ENCODE peak calls at places on chromosome 14, in five cellular contexts. One of them, this sample, is unnamed.

GRCh38 chr14:36713960-36714703 is 52.5 kb downstream of the PAX9 start:
- ATAC-seq in HepG2: no peak
- ATAC-seq in upper lobe of left lung: no peak
- ATAC-seq in K562: no peak
- ATAC-seq in GM12878: no peak
- ATAC-seq in this sample: no peak

GRCh38 chr14:59631237-59631636 is 54.6 kb upstream of the CCDC175 start:
- ATAC-seq in HepG2: peak; percentile 84
- ATAC-seq in upper lobe of left lung: no peak
- ATAC-seq in K562: peak; percentile 80
- ATAC-seq in GM12878: peak; percentile 57
- ATAC-seq in this sample: no peak

GRCh38 chr14:76985021-76985420 is 43.5 kb downstream of the IRF2BPL start:
- ATAC-seq in HepG2: peak; percentile 77
- ATAC-seq in upper lobe of left lung: no peak
- ATAC-seq in K562: no peak
- ATAC-seq in GM12878: no peak
- ATAC-seq in this sample: no peak

GRCh38 chr14:105487449-105487985 is 831 bp downstream of the CRIP1 start:
- ATAC-seq in HepG2: no peak
- ATAC-seq in upper lobe of left lung: peak; percentile 0
- ATAC-seq in K562: no peak
- ATAC-seq in GM12878: peak; percentile 8
- ATAC-seq in this sample: no peak

GRCh38 chr14:55398679-55399078 is 13.0 kb downstream of the ATG14 start:
- ATAC-seq in HepG2: no peak
- ATAC-seq in upper lobe of left lung: peak; percentile 52
- ATAC-seq in K562: peak; percentile 49
- ATAC-seq in GM12878: no peak
- ATAC-seq in this sample: peak; percentile 73

GRCh38 chr14:74896400-74896799 is 14.7 kb downstream of the DLST start:
- ATAC-seq in HepG2: no peak
- ATAC-seq in upper lobe of left lung: no peak
- ATAC-seq in K562: no peak
- ATAC-seq in GM12878: no peak
- ATAC-seq in this sample: no peak

GRCh38 chr14:104548802-104549535 is 30.6 kb upstream of the C14orf180 start:
- ATAC-seq in HepG2: no peak
- ATAC-seq in upper lobe of left lung: no peak
- ATAC-seq in K562: no peak
- ATAC-seq in GM12878: no peak
- ATAC-seq in this sample: no peak

GRCh38 chr14:103058209-103059055 is 1.1 kb upstream of the CDC42BPB start:
- ATAC-seq in HepG2: peak; percentile 14
- ATAC-seq in upper lobe of left lung: peak; percentile 12
- ATAC-seq in K562: no peak
- ATAC-seq in GM12878: no peak
- ATAC-seq in this sample: no peak

GRCh38 chr14:102610968-102611811 is 18.7 kb downstream of the RCOR1 start:
- ATAC-seq in HepG2: no peak
- ATAC-seq in upper lobe of left lung: no peak
- ATAC-seq in K562: no peak
- ATAC-seq in GM12878: peak; percentile 39
- ATAC-seq in this sample: no peak

GRCh38 chr14:86790408-86791364 is 1202.3 kb downstream of the GALC start:
- ATAC-seq in HepG2: peak; percentile 84
- ATAC-seq in upper lobe of left lung: no peak
- ATAC-seq in K562: no peak
- ATAC-seq in GM12878: no peak
- ATAC-seq in this sample: no peak

GRCh38 chr14:103820908-103821307 is 26.5 kb downstream of the PPP1R13B start:
- ATAC-seq in HepG2: no peak
- ATAC-seq in upper lobe of left lung: no peak
- ATAC-seq in K562: no peak
- ATAC-seq in GM12878: no peak
- ATAC-seq in this sample: no peak

GRCh38 chr14:75607842-75608640 is 29.6 kb downstream of the FLVCR2 start:
- ATAC-seq in HepG2: no peak
- ATAC-seq in upper lobe of left lung: no peak
- ATAC-seq in K562: no peak
- ATAC-seq in GM12878: no peak
- ATAC-seq in this sample: no peak

GRCh38 chr14:104436047-104436531 is 143.5 kb upstream of the C14orf180 start:
- ATAC-seq in HepG2: no peak
- ATAC-seq in upper lobe of left lung: peak; percentile 69
- ATAC-seq in K562: no peak
- ATAC-seq in GM12878: peak; percentile 32
- ATAC-seq in this sample: peak; percentile 85

GRCh38 chr14:90213099-90213748 is 43.1 kb upstream of the PSMC1 start:
- ATAC-seq in HepG2: no peak
- ATAC-seq in upper lobe of left lung: no peak
- ATAC-seq in K562: no peak
- ATAC-seq in GM12878: no peak
- ATAC-seq in this sample: no peak

GRCh38 chr14:59582845-59583509 is 6.4 kb upstream of the CCDC175 start:
- ATAC-seq in HepG2: no peak
- ATAC-seq in upper lobe of left lung: peak; percentile 69
- ATAC-seq in K562: no peak
- ATAC-seq in GM12878: no peak
- ATAC-seq in this sample: no peak

GRCh38 chr14:89388853-89389252 is 28.2 kb downstream of the FOXN3 start:
- ATAC-seq in HepG2: no peak
- ATAC-seq in upper lobe of left lung: peak; percentile 48
- ATAC-seq in K562: no peak
- ATAC-seq in GM12878: no peak
- ATAC-seq in this sample: no peak

GRCh38 chr14:53190938-53191337 is 37.8 kb upstream of the DDHD1 start:
- ATAC-seq in HepG2: no peak
- ATAC-seq in upper lobe of left lung: no peak
- ATAC-seq in K562: no peak
- ATAC-seq in GM12878: peak; percentile 71
- ATAC-seq in this sample: no peak

GRCh38 chr14:103932791-103933490 is 4.7 kb downstream of the TDRD9 start:
- ATAC-seq in HepG2: no peak
- ATAC-seq in upper lobe of left lung: no peak
- ATAC-seq in K562: no peak
- ATAC-seq in GM12878: no peak
- ATAC-seq in this sample: no peak

GRCh38 chr14:99246536-99247083 is 25.4 kb downstream of the BCL11B start:
- ATAC-seq in HepG2: peak; percentile 49
- ATAC-seq in upper lobe of left lung: no peak
- ATAC-seq in K562: no peak
- ATAC-seq in GM12878: no peak
- ATAC-seq in this sample: no peak

GRCh38 chr14:87852107-87852506 is 140.9 kb downstream of the GALC start:
- ATAC-seq in HepG2: no peak
- ATAC-seq in upper lobe of left lung: no peak
- ATAC-seq in K562: no peak
- ATAC-seq in GM12878: no peak
- ATAC-seq in this sample: no peak

GRCh38 chr14:93969082-93969828 is 7.1 kb downstream of the ASB2 start:
- ATAC-seq in HepG2: no peak
- ATAC-seq in upper lobe of left lung: no peak
- ATAC-seq in K562: no peak
- ATAC-seq in GM12878: peak; percentile 0
- ATAC-seq in this sample: no peak

GRCh38 chr14:77849711-77850110 is 49.8 kb downstream of the ADCK1 start:
- ATAC-seq in HepG2: no peak
- ATAC-seq in upper lobe of left lung: no peak
- ATAC-seq in K562: no peak
- ATAC-seq in GM12878: no peak
- ATAC-seq in this sample: no peak

GRCh38 chr14:49659526-49660455 is 24.7 kb upstream of the DNAAF2 start:
- ATAC-seq in HepG2: peak; percentile 97
- ATAC-seq in upper lobe of left lung: no peak
- ATAC-seq in K562: no peak
- ATAC-seq in GM12878: no peak
- ATAC-seq in this sample: no peak

GRCh38 chr14:103030741-103031565 is 26.4 kb downstream of the CDC42BPB start:
- ATAC-seq in HepG2: no peak
- ATAC-seq in upper lobe of left lung: no peak
- ATAC-seq in K562: no peak
- ATAC-seq in GM12878: no peak
- ATAC-seq in this sample: no peak

GRCh38 chr14:52778702-52779101 is 12.7 kb downstream of the GNPNAT1 start:
- ATAC-seq in HepG2: no peak
- ATAC-seq in upper lobe of left lung: no peak
- ATAC-seq in K562: no peak
- ATAC-seq in GM12878: no peak
- ATAC-seq in this sample: no peak

GRCh38 chr14:38111046-38111445 is 96.7 kb upstream of the SSTR1 start:
- ATAC-seq in HepG2: no peak
- ATAC-seq in upper lobe of left lung: no peak
- ATAC-seq in K562: no peak
- ATAC-seq in GM12878: no peak
- ATAC-seq in this sample: no peak

GRCh38 chr14:91395998-91396660 is 21.5 kb downstream of the CCDC88C start:
- ATAC-seq in HepG2: no peak
- ATAC-seq in upper lobe of left lung: no peak
- ATAC-seq in K562: no peak
- ATAC-seq in GM12878: no peak
- ATAC-seq in this sample: no peak

GRCh38 chr14:101858791-101859537 is 97.5 kb downstream of the PPP2R5C start:
- ATAC-seq in HepG2: no peak
- ATAC-seq in upper lobe of left lung: peak; percentile 43
- ATAC-seq in K562: no peak
- ATAC-seq in GM12878: peak; percentile 82
- ATAC-seq in this sample: no peak

GRCh38 chr14:76109087-76109880 is 42.4 kb upstream of the GPATCH2L start:
- ATAC-seq in HepG2: peak; percentile 79
- ATAC-seq in upper lobe of left lung: no peak
- ATAC-seq in K562: no peak
- ATAC-seq in GM12878: no peak
- ATAC-seq in this sample: no peak

GRCh38 chr14:92451755-92452154 is 61.8 kb upstream of the RIN3 start:
- ATAC-seq in HepG2: no peak
- ATAC-seq in upper lobe of left lung: no peak
- ATAC-seq in K562: no peak
- ATAC-seq in GM12878: no peak
- ATAC-seq in this sample: no peak

GRCh38 chr14:44928793-44929192 is 33.0 kb downstream of the KLHL28 start:
- ATAC-seq in HepG2: no peak
- ATAC-seq in upper lobe of left lung: no peak
- ATAC-seq in K562: no peak
- ATAC-seq in GM12878: no peak
- ATAC-seq in this sample: no peak

GRCh38 chr14:73223049-73223448 is 14.3 kb upstream of the PAPLN start:
- ATAC-seq in HepG2: no peak
- ATAC-seq in upper lobe of left lung: peak; percentile 75
- ATAC-seq in K562: no peak
- ATAC-seq in GM12878: peak; percentile 96
- ATAC-seq in this sample: peak; percentile 88

GRCh38 chr14:46574976-46575375 is 76.6 kb downstream of the RPL10L start:
- ATAC-seq in HepG2: no peak
- ATAC-seq in upper lobe of left lung: no peak
- ATAC-seq in K562: no peak
- ATAC-seq in GM12878: no peak
- ATAC-seq in this sample: no peak

GRCh38 chr14:71433303-71433702 is 498.9 kb upstream of the RGS6 start:
- ATAC-seq in HepG2: no peak
- ATAC-seq in upper lobe of left lung: no peak
- ATAC-seq in K562: no peak
- ATAC-seq in GM12878: no peak
- ATAC-seq in this sample: no peak

GRCh38 chr14:72500234-72500838 is 393.6 kb downstream of the DPF3 start:
- ATAC-seq in HepG2: no peak
- ATAC-seq in upper lobe of left lung: peak; percentile 29
- ATAC-seq in K562: no peak
- ATAC-seq in GM12878: no peak
- ATAC-seq in this sample: no peak

GRCh38 chr14:60640859-60641721 is 8.2 kb downstream of the SIX1 start:
- ATAC-seq in HepG2: no peak
- ATAC-seq in upper lobe of left lung: no peak
- ATAC-seq in K562: no peak
- ATAC-seq in GM12878: no peak
- ATAC-seq in this sample: no peak

GRCh38 chr14:35391388-35391710 is 13.2 kb downstream of the NFKBIA start:
- ATAC-seq in HepG2: no peak
- ATAC-seq in upper lobe of left lung: no peak
- ATAC-seq in K562: no peak
- ATAC-seq in GM12878: no peak
- ATAC-seq in this sample: no peak

GRCh38 chr14:28763914-28764848 is 2.4 kb upstream of the FOXG1 start:
- ATAC-seq in HepG2: no peak
- ATAC-seq in upper lobe of left lung: no peak
- ATAC-seq in K562: no peak
- ATAC-seq in GM12878: no peak
- ATAC-seq in this sample: no peak
- TF ChIP-seq POLR2AphosphoS5 in HepG2: no peak
- TF ChIP-seq POLR2AphosphoS5 in upper lobe of left lung: no peak
- TF ChIP-seq POLR2AphosphoS5 in K562: no peak
- TF ChIP-seq POLR2AphosphoS5 in GM12878: no peak
- TF ChIP-seq POLR2AphosphoS5 in this sample: no peak

GRCh38 chr14:26380616-26381015 is 217.2 kb downstream of the NOVA1 start:
- ATAC-seq in HepG2: no peak
- ATAC-seq in upper lobe of left lung: no peak
- ATAC-seq in K562: no peak
- ATAC-seq in GM12878: no peak
- ATAC-seq in this sample: no peak
- TF ChIP-seq EP300 in HepG2: no peak
- TF ChIP-seq EP300 in upper lobe of left lung: no peak
- TF ChIP-seq EP300 in K562: no peak
- TF ChIP-seq EP300 in GM12878: no peak
- TF ChIP-seq EP300 in this sample: no peak

GRCh38 chr14:63624203-63624602 is 17.5 kb downstream of the WDR89 start:
- ATAC-seq in HepG2: no peak
- ATAC-seq in upper lobe of left lung: no peak
- ATAC-seq in K562: peak; percentile 75
- ATAC-seq in GM12878: no peak
- ATAC-seq in this sample: no peak

GRCh38 chr14:63624701-63625100 is 17.0 kb downstream of the WDR89 start:
- ATAC-seq in HepG2: no peak
- ATAC-seq in upper lobe of left lung: no peak
- ATAC-seq in K562: no peak
- ATAC-seq in GM12878: no peak
- ATAC-seq in this sample: no peak
- H3K27ac ChIP-seq in HepG2: no peak overlapping the region
- H3K27ac ChIP-seq in upper lobe of left lung: no peak overlapping the region
- H3K27ac ChIP-seq in K562: no peak overlapping the region
- H3K27ac ChIP-seq in GM12878: no peak overlapping the region
- H3K27ac ChIP-seq in this sample: no peak overlapping the region

GRCh38 chr14:68393178-68393763 is 399.6 kb downstream of the ZFP36L1 start:
- ATAC-seq in HepG2: no peak
- ATAC-seq in upper lobe of left lung: no peak
- ATAC-seq in K562: no peak
- ATAC-seq in GM12878: no peak
- ATAC-seq in this sample: no peak

GRCh38 chr14:68394113-68394718 is 398.7 kb downstream of the ZFP36L1 start:
- ATAC-seq in HepG2: no peak
- ATAC-seq in upper lobe of left lung: no peak
- ATAC-seq in K562: no peak
- ATAC-seq in GM12878: no peak
- ATAC-seq in this sample: no peak

GRCh38 chr14:68391292-68392014 is 401.4 kb downstream of the ZFP36L1 start:
- ATAC-seq in HepG2: no peak
- ATAC-seq in upper lobe of left lung: peak; percentile 59
- ATAC-seq in K562: no peak
- ATAC-seq in GM12878: no peak
- ATAC-seq in this sample: peak; percentile 63

GRCh38 chr14:68390731-68391130 is 402.1 kb downstream of the ZFP36L1 start:
- ATAC-seq in HepG2: no peak
- ATAC-seq in upper lobe of left lung: no peak
- ATAC-seq in K562: no peak
- ATAC-seq in GM12878: no peak
- ATAC-seq in this sample: no peak

GRCh38 chr14:68392393-68393085 is 400.3 kb downstream of the ZFP36L1 start:
- ATAC-seq in HepG2: no peak
- ATAC-seq in upper lobe of left lung: peak; percentile 50
- ATAC-seq in K562: no peak
- ATAC-seq in GM12878: no peak
- ATAC-seq in this sample: peak; percentile 35
- TF ChIP-seq POLR2AphosphoS5 in HepG2: no peak
- TF ChIP-seq POLR2AphosphoS5 in upper lobe of left lung: peak; percentile 50
- TF ChIP-seq POLR2AphosphoS5 in K562: no peak
- TF ChIP-seq POLR2AphosphoS5 in GM12878: no peak
- TF ChIP-seq POLR2AphosphoS5 in this sample: no peak

This sample was measured in gastroesophageal sphincter.